ENCODE peak calls at places on chromosomes 16 and 17, in eight cellular contexts. L is left lung; I is upper lobe of right lung; S is heart left ventricle; K is neuronal stem cell; H is Caco-2; X is CD8-positive, alpha-beta memory T cell; J is uterus. G is an unnamed sample.
A peak's percentile ranks its signal among the peaks of the same experiment; 100 is the strongest.

GRCh38 chr17:19306160-19307111 is 56.1 kb downstream of the B9D1 start:
- DNase-seq in L (no peak), I (peak; percentile 22), S (no peak), K (no peak), H (no peak), X (peak; percentile 73), J (no peak), G (peak; percentile 11)

GRCh38 chr17:46013502-46014165 is 14.6 kb downstream of the STH start:
- DNase-seq in L (no peak), I (no peak), S (no peak), K (no peak), H (no peak), X (no peak), J (no peak), G (no peak)

GRCh38 chr17:36506831-36507230 is 20.4 kb downstream of the ZNHIT3 start:
- DNase-seq in L (no peak), I (no peak), S (no peak), K (no peak), H (peak; percentile 34), X (no peak), J (no peak), G (no peak)

GRCh38 chr17:69575346-69575761 is 160.9 kb downstream of the MAP2K6 start:
- DNase-seq in L (no peak), I (no peak), S (no peak), K (no peak), H (no peak), X (no peak), J (no peak), G (no peak)

GRCh38 chr16:1031666-1032065 is 40.9 kb upstream of the SSTR5 start:
- DNase-seq in L (no peak), I (no peak), S (no peak), K (no peak), H (no peak), X (no peak), J (no peak), G (no peak)

GRCh38 chr17:62790554-62790953 is 17.6 kb downstream of the MARCHF10 start:
- DNase-seq in L (no peak), I (no peak), S (no peak), K (no peak), H (no peak), X (no peak), J (no peak), G (no peak)

GRCh38 chr16:31074814-31075183 is 577 bp downstream of the ZNF646 start:
- DNase-seq in L (no peak), I (no peak), S (no peak), K (no peak), H (no peak), X (no peak), J (no peak), G (no peak)

GRCh38 chr17:68847711-68848110 is 107.5 kb downstream of the ABCA8 start:
- DNase-seq in L (no peak), I (no peak), S (no peak), K (no peak), H (no peak), X (no peak), J (no peak), G (no peak)

GRCh38 chr16:14445935-14446715 is 183.9 kb downstream of the PARN start:
- DNase-seq in L (no peak), I (no peak), S (no peak), K (no peak), H (no peak), X (no peak), J (no peak), G (no peak)

GRCh38 chr17:73657473-73658116 is 13.3 kb upstream of the SDK2 start:
- DNase-seq in L (peak; percentile 84), I (peak; percentile 77), S (peak; percentile 67), K (peak; percentile 45), H (peak; percentile 68), X (no peak), J (no peak), G (no peak)

GRCh38 chr17:30161601-30162000 is 45.0 kb downstream of the NSRP1 start:
- DNase-seq in L (no peak), I (no peak), S (no peak), K (no peak), H (no peak), X (no peak), J (no peak), G (no peak)

GRCh38 chr17:6756425-6757012 is 673 bp downstream of the XAF1 start:
- DNase-seq in L (peak; percentile 78), I (no peak), S (no peak), K (no peak), H (no peak), X (no peak), J (no peak), G (no peak)

GRCh38 chr17:8025176-8025911 is 13.5 kb upstream of the ALOX15B start:
- DNase-seq in L (no peak), I (peak; percentile 46), S (no peak), K (no peak), H (no peak), X (no peak), J (no peak), G (no peak)

GRCh38 chr16:72480926-72481325 is 309.0 kb upstream of the PMFBP1 start:
- DNase-seq in L (no peak), I (no peak), S (no peak), K (no peak), H (no peak), X (no peak), J (no peak), G (no peak)

GRCh38 chr17:60077226-60077625 is 1.5 kb downstream of the HEATR6 start:
- DNase-seq in L (no peak), I (no peak), S (no peak), K (no peak), H (no peak), X (no peak), J (no peak), G (no peak)

GRCh38 chr17:36094746-36095145 is 4.8 kb upstream of the CCL3 start:
- DNase-seq in L (no peak), I (no peak), S (no peak), K (no peak), H (no peak), X (no peak), J (no peak), G (no peak)

GRCh38 chr16:79593074-79593531 is 7.4 kb downstream of the MAF start:
- DNase-seq in L (no peak), I (no peak), S (peak; percentile 28), K (no peak), H (no peak), X (no peak), J (no peak), G (no peak)

GRCh38 chr17:9522074-9522473 is 53.5 kb downstream of the STX8 start:
- DNase-seq in L (no peak), I (no peak), S (no peak), K (peak; percentile 40), H (no peak), X (peak; percentile 3), J (peak; percentile 16), G (no peak)

GRCh38 chr16:1920727-1921155 is 2.5 kb upstream of the HS3ST6 start:
- DNase-seq in L (no peak), I (peak; percentile 55), S (no peak), K (peak; percentile 65), H (no peak), X (no peak), J (no peak), G (no peak)

GRCh38 chr17:49760909-49761558 is 2.9 kb downstream of the FAM117A start:
- DNase-seq in L (no peak), I (no peak), S (no peak), K (no peak), H (no peak), X (no peak), J (no peak), G (no peak)

GRCh38 chr17:80268427-80268826 is 7.8 kb downstream of the RNF213 start:
- DNase-seq in L (no peak), I (no peak), S (no peak), K (no peak), H (no peak), X (no peak), J (no peak), G (no peak)

GRCh38 chr17:80269405-80269807 is 8.8 kb downstream of the RNF213 start:
- DNase-seq in L (no peak), I (no peak), S (no peak), K (no peak), H (no peak), X (no peak), J (no peak), G (no peak)

GRCh38 chr17:80270104-80270503 is 9.5 kb downstream of the RNF213 start:
- DNase-seq in L (no peak), I (no peak), S (no peak), K (no peak), H (no peak), X (no peak), J (no peak), G (no peak)

GRCh38 chr17:80272366-80272765 is 11.7 kb downstream of the RNF213 start:
- DNase-seq in L (no peak), I (no peak), S (no peak), K (no peak), H (no peak), X (no peak), J (no peak), G (no peak)

DNA sequence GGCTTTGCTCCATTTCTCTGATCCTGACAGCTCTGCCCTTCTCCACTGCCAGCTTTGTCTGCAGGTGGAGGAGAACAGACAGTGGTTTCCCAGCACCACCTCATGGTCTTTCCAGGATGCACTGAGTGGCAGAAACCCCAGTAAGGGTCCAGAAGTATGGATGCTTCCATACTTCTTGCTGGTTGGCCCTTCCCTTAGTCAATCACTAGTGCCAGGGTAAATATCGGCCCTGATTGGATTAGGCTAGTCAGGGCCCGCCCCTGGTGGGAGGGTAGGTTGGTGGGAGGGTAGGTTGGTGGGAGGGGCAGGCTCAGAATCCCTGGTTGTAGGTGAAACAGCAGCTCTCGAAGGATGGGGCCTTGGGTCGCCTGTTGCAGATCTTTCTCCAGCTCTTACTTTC is 10.2 kb downstream of the RNF213 start:
- DNase-seq in L (no peak), I (no peak), S (no peak), K (peak; percentile 58), H (peak; percentile 69), X (peak; percentile 43), J (no peak), G (peak; percentile 25)
- H3K4me3 ChIP-seq in L (no peak overlapping the region), I (no peak overlapping the region), S (no peak overlapping the region), K (no peak overlapping the region), H (no peak overlapping the region), X (no peak overlapping the region), J (no peak overlapping the region), G (no peak overlapping the region)

GRCh38 chr16:64061621-64062020 is 1060.2 kb downstream of the CDH11 start:
- DNase-seq in L (no peak), I (no peak), S (no peak), K (no peak), H (no peak), X (no peak), J (no peak), G (no peak)

GRCh38 chr16:64058685-64059084 is 1063.2 kb downstream of the CDH11 start:
- DNase-seq in L (no peak), I (no peak), S (no peak), K (no peak), H (no peak), X (no peak), J (no peak), G (no peak)
- H3K4me1 ChIP-seq in L (no peaks in the 10 kb centered on the region), I (no peaks in the 10 kb centered on the region), S (no peaks in the 10 kb centered on the region), K (no peaks in the 10 kb centered on the region), H (no peaks in the 10 kb centered on the region), X (no peaks in the 10 kb centered on the region), J (no peaks in the 10 kb centered on the region), G (no peaks in the 10 kb centered on the region)

GRCh38 chr16:86761117-86761971 is 183.0 kb downstream of the FOXL1 start:
- DNase-seq in L (peak; percentile 59), I (no peak), S (peak; percentile 71), K (peak; percentile 48), H (peak; percentile 50), X (peak; percentile 7), J (no peak), G (no peak)
- H3K4me3 ChIP-seq in L (no peak overlapping the region), I (no peak overlapping the region), S (no peak overlapping the region), K (no peak overlapping the region), H (no peak overlapping the region), X (no peak overlapping the region), J (no peak overlapping the region), G (no peak overlapping the region)

GRCh38 chr16:15899538-15900100 is 11.2 kb upstream of the CEP20 start:
- DNase-seq in L (no peak), I (peak; percentile 67), S (no peak), K (no peak), H (peak; percentile 73), X (no peak), J (no peak), G (no peak)
- H3K4me1 ChIP-seq in L (peaks cover 14% of the 10 kb centered on the region), I (no peaks in the 10 kb centered on the region), S (no peaks in the 10 kb centered on the region), K (no peaks in the 10 kb centered on the region), H (peaks cover 9% of the 10 kb centered on the region), X (no peaks in the 10 kb centered on the region), J (no peaks in the 10 kb centered on the region), G (no peaks in the 10 kb centered on the region)